ENCODE peak calls at places on chromosomes 1 and 21, in six cellular contexts. One of them, this sample, is unnamed.

GRCh38 chr1:6438047-6438525 is 13.5 kb downstream of the ESPN start:
- DNase-seq in HCT116: no peak
- DNase-seq in neuronal stem cell: peak; percentile 66
- DNase-seq in pancreas: peak; percentile 87
- DNase-seq in heart left ventricle: no peak
- DNase-seq in left ventricle myocardium inferior: peak; percentile 52
- DNase-seq in this sample: no peak

GRCh38 chr1:67700220-67700619 is 15.2 kb downstream of the GADD45A start:
- DNase-seq in heart left ventricle: no peak
- DNase-seq in left ventricle myocardium inferior: no peak
- DNase-seq in neuronal stem cell: no peak
- DNase-seq in HCT116: no peak
- DNase-seq in pancreas: no peak
- DNase-seq in this sample: no peak

GRCh38 chr1:202964755-202965440 is 2.2 kb downstream of the CYB5R1 start:
- DNase-seq in pancreas: no peak
- DNase-seq in heart left ventricle: peak; percentile 63
- DNase-seq in left ventricle myocardium inferior: peak; percentile 36
- DNase-seq in HCT116: no peak
- DNase-seq in neuronal stem cell: no peak
- DNase-seq in this sample: no peak

GRCh38 chr1:172658871-172659453 is at the start of gene FASLG:
- DNase-seq in HCT116: no peak
- DNase-seq in heart left ventricle: no peak
- DNase-seq in pancreas: no peak
- DNase-seq in neuronal stem cell: no peak
- DNase-seq in left ventricle myocardium inferior: no peak
- DNase-seq in this sample: no peak

GRCh38 chr1:81998165-81998564 is 197.4 kb downstream of the ADGRL2 start:
- DNase-seq in heart left ventricle: no peak
- DNase-seq in neuronal stem cell: no peak
- DNase-seq in pancreas: no peak
- DNase-seq in HCT116: no peak
- DNase-seq in left ventricle myocardium inferior: peak; percentile 18
- DNase-seq in this sample: no peak

GRCh38 chr1:7299329-7299799 is 471.7 kb upstream of the VAMP3 start:
- DNase-seq in HCT116: peak; percentile 82
- DNase-seq in pancreas: peak; percentile 62
- DNase-seq in neuronal stem cell: no peak
- DNase-seq in heart left ventricle: peak; percentile 46
- DNase-seq in left ventricle myocardium inferior: peak; percentile 50
- DNase-seq in this sample: no peak

GRCh38 chr1:214990619-214991018 is 91.9 kb upstream of the KCNK2 start:
- DNase-seq in left ventricle myocardium inferior: no peak
- DNase-seq in pancreas: no peak
- DNase-seq in heart left ventricle: no peak
- DNase-seq in HCT116: no peak
- DNase-seq in neuronal stem cell: no peak
- DNase-seq in this sample: no peak

GRCh38 chr1:156749429-156750118 is 1.9 kb downstream of the HDGF start:
- DNase-seq in heart left ventricle: no peak
- DNase-seq in neuronal stem cell: no peak
- DNase-seq in left ventricle myocardium inferior: no peak
- DNase-seq in HCT116: no peak
- DNase-seq in pancreas: no peak
- DNase-seq in this sample: no peak

GRCh38 chr21:41932191-41932575 is 21.6 kb downstream of the C2CD2 start:
- DNase-seq in HCT116: peak; percentile 84
- DNase-seq in neuronal stem cell: no peak
- DNase-seq in heart left ventricle: no peak
- DNase-seq in pancreas: no peak
- DNase-seq in left ventricle myocardium inferior: no peak
- DNase-seq in this sample: peak; percentile 90

GRCh38 chr1:4481451-4481850 is 173.0 kb upstream of the AJAP1 start:
- DNase-seq in HCT116: no peak
- DNase-seq in neuronal stem cell: no peak
- DNase-seq in left ventricle myocardium inferior: no peak
- DNase-seq in pancreas: peak; percentile 30
- DNase-seq in heart left ventricle: no peak
- DNase-seq in this sample: no peak

GRCh38 chr1:167761400-167761799 is 39.6 kb downstream of the MPZL1 start:
- DNase-seq in pancreas: no peak
- DNase-seq in HCT116: no peak
- DNase-seq in left ventricle myocardium inferior: no peak
- DNase-seq in heart left ventricle: no peak
- DNase-seq in neuronal stem cell: no peak
- DNase-seq in this sample: no peak

GRCh38 chr1:73463848-73464247 is 734.1 kb downstream of the LRRIQ3 start:
- DNase-seq in HCT116: no peak
- DNase-seq in heart left ventricle: no peak
- DNase-seq in left ventricle myocardium inferior: no peak
- DNase-seq in pancreas: no peak
- DNase-seq in neuronal stem cell: no peak
- DNase-seq in this sample: no peak

GRCh38 chr1:11658542-11658941 is 3.9 kb downstream of the FBXO44 start:
- DNase-seq in left ventricle myocardium inferior: no peak
- DNase-seq in neuronal stem cell: no peak
- DNase-seq in pancreas: no peak
- DNase-seq in HCT116: no peak
- DNase-seq in heart left ventricle: no peak
- DNase-seq in this sample: no peak

GRCh38 chr21:35053356-35054096 is 4.4 kb upstream of the RUNX1 start:
- DNase-seq in neuronal stem cell: no peak
- DNase-seq in heart left ventricle: no peak
- DNase-seq in pancreas: no peak
- DNase-seq in left ventricle myocardium inferior: no peak
- DNase-seq in HCT116: no peak
- DNase-seq in this sample: no peak

GRCh38 chr1:223393275-223394214 is at the start of gene CCDC185:
- DNase-seq in HCT116: no peak
- DNase-seq in left ventricle myocardium inferior: no peak
- DNase-seq in heart left ventricle: no peak
- DNase-seq in neuronal stem cell: no peak
- DNase-seq in pancreas: peak; percentile 74
- DNase-seq in this sample: no peak

GRCh38 chr1:154453577-154454352 is 48.3 kb upstream of the TDRD10 start:
- DNase-seq in pancreas: no peak
- DNase-seq in neuronal stem cell: no peak
- DNase-seq in left ventricle myocardium inferior: no peak
- DNase-seq in HCT116: no peak
- DNase-seq in heart left ventricle: no peak
- DNase-seq in this sample: no peak

GRCh38 chr1:26364956-26365355 is 7.6 kb downstream of the ZNF683 start:
- DNase-seq in left ventricle myocardium inferior: no peak
- DNase-seq in neuronal stem cell: no peak
- DNase-seq in HCT116: no peak
- DNase-seq in heart left ventricle: no peak
- DNase-seq in pancreas: no peak
- DNase-seq in this sample: no peak

GRCh38 chr1:86247553-86248279 is 91.1 kb upstream of the COL24A1 start:
- DNase-seq in pancreas: no peak
- DNase-seq in neuronal stem cell: no peak
- DNase-seq in left ventricle myocardium inferior: no peak
- DNase-seq in heart left ventricle: no peak
- DNase-seq in HCT116: no peak
- DNase-seq in this sample: no peak

GRCh38 chr1:44537961-44538360 is 132.9 kb downstream of the RNF220 start:
- DNase-seq in heart left ventricle: no peak
- DNase-seq in HCT116: no peak
- DNase-seq in neuronal stem cell: no peak
- DNase-seq in pancreas: no peak
- DNase-seq in left ventricle myocardium inferior: no peak
- DNase-seq in this sample: no peak

GRCh38 chr1:31668303-31668883 is 23.7 kb upstream of the PEF1 start:
- DNase-seq in neuronal stem cell: no peak
- DNase-seq in left ventricle myocardium inferior: no peak
- DNase-seq in pancreas: peak; percentile 43
- DNase-seq in heart left ventricle: no peak
- DNase-seq in HCT116: no peak
- DNase-seq in this sample: no peak

GRCh38 chr1:168319691-168320090 is 39.0 kb downstream of the TBX19 start:
- DNase-seq in neuronal stem cell: no peak
- DNase-seq in left ventricle myocardium inferior: no peak
- DNase-seq in heart left ventricle: no peak
- DNase-seq in pancreas: no peak
- DNase-seq in HCT116: no peak
- DNase-seq in this sample: no peak

GRCh38 chr1:177442580-177442979 is 271.8 kb downstream of the BRINP2 start:
- DNase-seq in heart left ventricle: no peak
- DNase-seq in neuronal stem cell: no peak
- DNase-seq in pancreas: no peak
- DNase-seq in HCT116: no peak
- DNase-seq in left ventricle myocardium inferior: no peak
- DNase-seq in this sample: no peak

GRCh38 chr1:59150537-59151386 is 146.1 kb upstream of the FGGY start:
- DNase-seq in HCT116: peak; percentile 56
- DNase-seq in heart left ventricle: peak; percentile 78
- DNase-seq in left ventricle myocardium inferior: peak; percentile 82
- DNase-seq in pancreas: no peak
- DNase-seq in neuronal stem cell: no peak
- DNase-seq in this sample: peak; percentile 97

GRCh38 chr1:206709772-206710456 is 25.2 kb downstream of the MAPKAPK2 start:
- DNase-seq in neuronal stem cell: no peak
- DNase-seq in left ventricle myocardium inferior: no peak
- DNase-seq in pancreas: no peak
- DNase-seq in HCT116: no peak
- DNase-seq in heart left ventricle: no peak
- DNase-seq in this sample: no peak
- H3K4me1 ChIP-seq in neuronal stem cell: peaks cover 32% of the 10 kb centered on the region
- H3K4me1 ChIP-seq in left ventricle myocardium inferior: peaks cover 98% of the 10 kb centered on the region
- H3K4me1 ChIP-seq in pancreas: peaks cover 33% of the 10 kb centered on the region
- H3K4me1 ChIP-seq in HCT116: peaks cover 6% of the 10 kb centered on the region
- H3K4me1 ChIP-seq in heart left ventricle: peaks cover 91% of the 10 kb centered on the region
- H3K4me1 ChIP-seq in this sample: peaks cover 33% of the 10 kb centered on the region

GRCh38 chr1:204887846-204888245 is 17.2 kb downstream of the NFASC start:
- DNase-seq in left ventricle myocardium inferior: no peak
- DNase-seq in heart left ventricle: no peak
- DNase-seq in HCT116: no peak
- DNase-seq in pancreas: no peak
- DNase-seq in neuronal stem cell: no peak
- DNase-seq in this sample: no peak

GRCh38 chr1:204885288-204885711 is 14.6 kb downstream of the NFASC start:
- DNase-seq in HCT116: no peak
- DNase-seq in left ventricle myocardium inferior: peak; percentile 53
- DNase-seq in pancreas: no peak
- DNase-seq in neuronal stem cell: no peak
- DNase-seq in heart left ventricle: peak; percentile 46
- DNase-seq in this sample: no peak

GRCh38 chr1:204883405-204883804 is 12.7 kb downstream of the NFASC start:
- DNase-seq in HCT116: no peak
- DNase-seq in heart left ventricle: no peak
- DNase-seq in neuronal stem cell: no peak
- DNase-seq in pancreas: no peak
- DNase-seq in left ventricle myocardium inferior: no peak
- DNase-seq in this sample: no peak

GRCh38 chr1:204888294-204888693 is 17.6 kb downstream of the NFASC start:
- DNase-seq in HCT116: no peak
- DNase-seq in neuronal stem cell: no peak
- DNase-seq in left ventricle myocardium inferior: no peak
- DNase-seq in heart left ventricle: no peak
- DNase-seq in pancreas: no peak
- DNase-seq in this sample: no peak

DNA sequence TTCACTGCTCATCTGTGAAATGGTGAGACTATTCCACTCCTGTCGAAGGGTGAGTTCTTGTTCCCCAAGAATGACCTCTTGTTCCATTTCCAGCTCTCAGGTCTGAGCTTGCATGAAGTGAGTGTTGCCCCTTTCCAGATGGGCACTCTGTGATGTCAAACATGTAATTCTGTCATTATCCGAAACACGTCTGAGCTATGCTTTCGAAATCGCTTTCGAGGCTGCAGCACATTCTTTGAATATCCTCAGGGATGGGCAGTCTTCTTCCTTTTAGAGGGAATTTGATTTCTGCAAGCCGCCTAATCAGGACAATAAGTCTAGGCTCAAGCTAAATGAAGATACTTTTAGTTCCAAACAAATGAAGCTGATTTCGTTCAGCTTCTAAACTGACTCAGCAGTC is 15.1 kb downstream of the NFASC start:
- DNase-seq in heart left ventricle: no peak
- DNase-seq in HCT116: no peak
- DNase-seq in neuronal stem cell: no peak
- DNase-seq in pancreas: no peak
- DNase-seq in left ventricle myocardium inferior: no peak
- DNase-seq in this sample: no peak
- H3K4me3 ChIP-seq in heart left ventricle: no peak overlapping the region
- H3K4me3 ChIP-seq in HCT116: no peak overlapping the region
- H3K4me3 ChIP-seq in neuronal stem cell: no peak overlapping the region
- H3K4me3 ChIP-seq in pancreas: no peak overlapping the region
- H3K4me3 ChIP-seq in left ventricle myocardium inferior: peak overlapping the region; percentile 39
- H3K4me3 ChIP-seq in this sample: no peak overlapping the region

DNA sequence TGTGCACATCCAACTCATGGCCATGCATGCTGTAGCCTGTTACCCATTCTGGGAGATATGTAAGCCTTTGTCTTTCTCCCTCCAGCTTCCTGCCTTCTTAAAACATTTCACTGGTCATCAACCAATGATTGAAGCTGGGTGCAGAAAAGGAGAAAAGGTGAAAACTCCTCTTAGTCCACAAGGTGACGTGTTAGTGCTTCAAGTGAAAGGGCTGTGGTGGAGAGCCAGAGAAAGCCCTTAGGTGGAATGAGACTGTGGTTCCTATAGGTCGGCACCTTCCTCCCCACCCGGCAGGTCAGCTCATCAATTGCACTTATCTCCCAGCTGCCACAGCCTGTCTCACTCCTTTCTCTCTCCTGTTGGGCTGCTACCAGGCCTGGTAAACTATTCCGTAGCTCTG is 30.4 kb downstream of the ERG start:
- DNase-seq in pancreas: no peak
- DNase-seq in left ventricle myocardium inferior: no peak
- DNase-seq in heart left ventricle: no peak
- DNase-seq in neuronal stem cell: no peak
- DNase-seq in HCT116: no peak
- DNase-seq in this sample: no peak
- H3K27ac ChIP-seq in pancreas: no peak overlapping the region
- H3K27ac ChIP-seq in left ventricle myocardium inferior: no peak overlapping the region
- H3K27ac ChIP-seq in heart left ventricle: no peak overlapping the region
- H3K27ac ChIP-seq in neuronal stem cell: no peak overlapping the region
- H3K27ac ChIP-seq in HCT116: no peak overlapping the region
- H3K27ac ChIP-seq in this sample: no peak overlapping the region

DNA sequence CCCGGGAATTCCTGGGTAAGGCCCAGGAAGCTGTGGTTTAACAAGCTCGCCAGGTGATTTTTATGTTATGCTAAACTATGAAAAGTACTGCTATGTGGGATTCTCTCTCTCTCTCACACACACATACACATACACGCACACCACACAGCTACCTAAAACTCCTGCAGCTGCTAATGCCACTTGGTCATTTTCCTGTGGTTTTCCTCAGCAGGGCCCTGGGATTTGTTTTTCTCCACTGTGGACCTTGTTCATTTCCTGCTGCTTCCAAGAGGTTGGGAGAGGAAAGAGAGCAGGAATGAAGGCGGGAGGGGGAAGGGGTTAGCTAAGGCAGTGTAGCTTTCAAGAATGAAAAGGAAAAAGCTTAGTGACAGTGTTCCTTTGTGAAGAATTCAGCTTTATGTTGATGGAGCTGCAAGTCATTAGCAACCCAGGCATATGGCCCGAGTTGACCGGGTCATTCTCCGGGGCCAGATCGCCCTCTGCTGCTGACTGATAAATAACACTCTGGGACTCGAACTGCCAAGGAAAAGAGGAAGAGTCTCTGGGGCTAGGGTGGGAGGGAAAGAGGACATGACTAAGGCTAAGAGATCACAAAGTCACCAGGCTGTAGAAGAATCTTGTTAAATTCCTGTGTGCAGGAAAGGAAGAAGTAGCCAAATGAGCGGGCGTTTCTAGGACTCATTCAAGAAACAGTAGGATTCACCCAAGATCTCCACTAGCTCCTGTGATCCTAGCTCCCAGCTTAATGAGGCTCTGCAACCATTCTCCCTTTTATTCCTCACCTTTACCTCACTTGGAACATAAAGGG is 30.5 kb upstream of the LRIG2 start:
- DNase-seq in HCT116: peak; percentile 36
- DNase-seq in neuronal stem cell: peak; percentile 88
- DNase-seq in heart left ventricle: peak; percentile 73
- DNase-seq in pancreas: peak; percentile 75
- DNase-seq in left ventricle myocardium inferior: peak; percentile 63
- DNase-seq in this sample: peak; percentile 60
- H3K4me1 ChIP-seq in HCT116: peaks cover 9% of the 10 kb centered on the region
- H3K4me1 ChIP-seq in neuronal stem cell: peaks cover 21% of the 10 kb centered on the region
- H3K4me1 ChIP-seq in heart left ventricle: no peaks in the 10 kb centered on the region
- H3K4me1 ChIP-seq in pancreas: no peaks in the 10 kb centered on the region
- H3K4me1 ChIP-seq in left ventricle myocardium inferior: peaks cover 14% of the 10 kb centered on the region
- H3K4me1 ChIP-seq in this sample: peaks cover 14% of the 10 kb centered on the region

This sample was measured in RWPE2.